ENCODE peak calls at places on chromosomes 3 and 15, in six cellular contexts. D is stomach, T is IMR-90, O is upper lobe of right lung, C is SK-N-SH, R is endodermal cell. E is an unnamed sample. For H3K36me3, the result is how much of the 10 kb centered on the place peaks cover.

GRCh38 chr15:40871749-40872617 is 2.1 kb downstream of the RHOV start:
- DNase-seq in R (peak), D (peak), T (no peak), C (no peak), O (peak), E (no peak)

GRCh38 chr15:63192604-63193206 is 3.3 kb downstream of the RAB8B start:
- DNase-seq in R (no peak), O (no peak), T (no peak), D (no peak), C (no peak), E (no peak)

GRCh38 chr3:72973786-72974185 is 22.8 kb upstream of the PPP4R2 start:
- DNase-seq in T (no peak), O (no peak), R (no peak), C (no peak), D (no peak), E (no peak)

GRCh38 chr3:171854649-171855305 is 11.6 kb downstream of the TMEM212 start:
- DNase-seq in O (no peak), R (no peak), C (no peak), D (no peak), T (no peak), E (no peak)

GRCh38 chr3:40070816-40071215 is 238.7 kb upstream of the EIF1B start:
- DNase-seq in R (no peak), T (no peak), O (no peak), C (no peak), D (no peak), E (no peak)

GRCh38 chr15:41870689-41871081 is 23.2 kb downstream of the SPTBN5 start:
- DNase-seq in D (no peak), R (no peak), T (peak), O (no peak), C (no peak), E (no peak)

GRCh38 chr15:40239671-40240618 is 1.1 kb downstream of the PAK6 start:
- DNase-seq in D (peak), T (no peak), C (no peak), R (peak), O (peak), E (no peak)

GRCh38 chr3:53884623-53885022 is 2.7 kb upstream of the ACTR8 start:
- DNase-seq in R (no peak), T (no peak), C (no peak), D (no peak), O (no peak), E (no peak)

GRCh38 chr3:174199696-174200095 is 659.4 kb upstream of the NAALADL2 start:
- DNase-seq in D (no peak), R (no peak), T (peak), C (no peak), O (no peak), E (no peak)

GRCh38 chr3:120410541-120410940 is 40.3 kb downstream of the FSTL1 start:
- DNase-seq in O (no peak), R (no peak), T (no peak), C (no peak), D (no peak), E (no peak)

GRCh38 chr3:71076361-71076997 is 507.0 kb downstream of the FOXP1 start:
- DNase-seq in D (no peak), C (no peak), R (no peak), O (no peak), T (peak), E (no peak)

GRCh38 chr15:79965836-79966630 is 5.0 kb downstream of the BCL2A1 start:
- DNase-seq in T (peak), R (no peak), D (no peak), O (no peak), C (no peak), E (no peak)

GRCh38 chr3:177700117-177700516 is 502.8 kb upstream of the TBL1XR1 start:
- DNase-seq in T (no peak), O (no peak), D (no peak), C (no peak), R (no peak), E (no peak)

GRCh38 chr15:64503197-64503596 is 42.8 kb downstream of the ZNF609 start:
- DNase-seq in T (peak), C (no peak), D (no peak), R (no peak), O (no peak), E (peak)

GRCh38 chr15:77481670-77482069 is 61.0 kb downstream of the HMG20A start:
- DNase-seq in R (no peak), C (no peak), O (no peak), T (no peak), D (no peak), E (no peak)

GRCh38 chr15:55909036-55909811 is 84.2 kb downstream of the NEDD4 start:
- DNase-seq in R (no peak), C (no peak), T (peak), D (no peak), O (no peak), E (no peak)

GRCh38 chr15:100049483-100049882 is 292.3 kb downstream of the ADAMTS17 start:
- DNase-seq in C (no peak), D (no peak), R (no peak), T (no peak), O (no peak), E (no peak)

GRCh38 chr3:128316456-128316855 is 150.2 kb downstream of the DNAJB8 start:
- DNase-seq in C (no peak), T (no peak), R (peak), O (peak), D (peak), E (no peak)

GRCh38 chr3:159872374-159873109 is 116.1 kb upstream of the IL12A start:
- DNase-seq in C (no peak), D (no peak), O (no peak), R (no peak), T (peak), E (no peak)

GRCh38 chr3:29513236-29513635 is 232.4 kb downstream of the RBMS3 start:
- DNase-seq in R (no peak), O (no peak), T (peak), C (no peak), D (no peak), E (no peak)

GRCh38 chr3:194404365-194405140 is 5.5 kb upstream of the GP5 start:
- DNase-seq in O (no peak), R (no peak), C (no peak), T (peak), D (no peak), E (no peak)

DNA sequence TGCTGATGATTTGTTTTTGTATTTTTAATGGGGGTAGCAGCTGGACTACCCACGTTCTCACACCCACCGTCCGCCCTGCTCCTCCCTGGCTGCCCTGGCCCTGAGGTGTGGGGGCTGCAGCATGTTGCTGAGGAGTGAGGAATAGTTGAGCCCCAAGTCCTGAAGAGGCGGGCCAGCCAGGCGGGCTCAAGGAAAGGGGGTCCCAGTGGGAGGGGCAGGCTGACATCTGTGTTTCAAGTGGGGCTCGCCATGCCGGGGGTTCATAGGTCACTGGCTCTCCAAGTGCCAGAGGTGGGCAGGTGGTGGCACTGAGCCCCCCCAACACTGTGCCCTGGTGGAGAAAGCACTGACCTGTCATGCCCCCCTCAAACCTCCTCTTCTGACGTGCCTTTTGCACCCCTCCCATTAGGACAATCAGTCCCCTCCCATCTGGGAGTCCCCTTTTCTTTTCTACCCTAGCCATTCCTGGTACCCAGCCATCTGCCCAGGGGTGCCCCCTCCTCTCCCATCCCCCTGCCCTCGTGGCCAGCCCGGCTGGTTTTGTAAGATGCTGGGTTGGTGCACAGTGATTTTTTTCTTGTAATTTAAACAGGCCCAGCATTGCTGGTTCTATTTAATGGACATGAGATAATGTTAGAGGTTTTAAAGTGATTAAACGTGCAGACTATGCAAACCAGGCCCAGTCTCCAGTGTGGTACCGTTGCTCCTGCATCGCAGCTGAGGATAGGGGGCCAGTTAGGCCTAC is 1.4 kb upstream of the FES start:
- DNase-seq in R (no peak), O (peak), C (no peak), T (no peak), D (no peak), E (no peak)
- H3K36me3 ChIP-seq in R (under half), O (half or more), C (under half), T (under half), D (half or more), E (under half)

DNA sequence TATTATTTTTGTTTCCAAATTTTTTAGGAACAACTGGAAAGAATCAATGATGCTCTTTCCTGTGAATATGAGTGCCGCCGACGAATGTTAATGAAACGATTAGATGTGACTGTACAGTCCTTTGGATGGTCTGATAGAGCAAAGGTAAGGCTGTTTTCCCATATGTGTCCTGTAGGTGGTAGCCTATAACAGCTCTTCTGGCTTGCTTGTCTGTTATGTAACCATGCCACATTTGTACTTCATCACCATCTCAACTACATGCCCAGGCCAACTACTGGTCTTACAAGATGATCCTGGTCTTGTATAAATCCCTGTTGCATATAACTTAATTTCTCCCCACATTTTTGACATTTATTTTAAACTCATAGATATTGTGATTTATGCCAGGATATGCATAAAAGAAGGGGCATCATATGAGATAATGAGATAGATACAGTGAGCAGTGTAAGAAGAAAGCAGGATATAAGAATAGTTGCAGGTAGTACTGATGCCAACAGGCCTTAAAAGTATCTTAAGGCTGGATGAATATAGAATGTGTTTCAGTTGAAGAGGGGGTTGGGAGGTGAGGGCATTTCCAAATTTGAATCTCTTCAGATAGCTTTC is 20.3 kb downstream of the FAM98B start:
- DNase-seq in O (no peak), T (peak), D (no peak), C (peak), R (peak), E (peak)
- H3K27ac ChIP-seq in O (no peak), T (no peak), D (no peak), C (no peak), R (no peak), E (no peak)

GRCh38 chr15:67382723-67383122 is 128.1 kb downstream of the IQCH start:
- DNase-seq in D (no peak), R (no peak), C (no peak), T (no peak), O (no peak), E (no peak)

GRCh38 chr15:67386947-67387346 is 132.4 kb downstream of the IQCH start:
- DNase-seq in D (no peak), R (no peak), C (no peak), O (no peak), T (no peak), E (no peak)

GRCh38 chr15:67383903-67384302 is 129.3 kb downstream of the IQCH start:
- DNase-seq in T (peak), O (no peak), D (no peak), R (no peak), C (no peak), E (no peak)

GRCh38 chr15:67384761-67385160 is 130.2 kb downstream of the IQCH start:
- DNase-seq in D (no peak), C (no peak), T (no peak), R (no peak), O (no peak), E (no peak)

DNA sequence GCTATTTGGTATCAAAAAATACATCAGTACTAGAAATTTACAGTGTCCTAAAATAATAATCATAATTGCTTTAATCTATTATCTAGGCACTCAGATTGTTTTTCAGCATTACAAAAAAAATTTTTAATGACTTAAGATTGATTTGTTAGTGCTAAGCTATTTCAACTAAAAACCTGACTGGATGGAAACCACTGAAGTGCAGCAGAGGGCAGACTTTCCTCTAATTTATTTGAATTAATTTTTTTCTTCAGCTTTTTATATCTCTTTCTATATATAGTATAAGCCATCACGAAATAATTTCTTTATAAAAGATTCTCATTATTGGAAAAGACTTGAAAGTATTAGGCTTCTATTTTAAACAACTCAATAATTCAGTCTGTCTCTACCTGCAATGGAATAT is 131.4 kb downstream of the IQCH start:
- DNase-seq in T (no peak), D (no peak), R (no peak), O (no peak), C (no peak), E (no peak)
- TF ChIP-seq CTCF in T (peak), D (no peak), R (peak), O (no peak), C (peak), E (no peak)

DNA sequence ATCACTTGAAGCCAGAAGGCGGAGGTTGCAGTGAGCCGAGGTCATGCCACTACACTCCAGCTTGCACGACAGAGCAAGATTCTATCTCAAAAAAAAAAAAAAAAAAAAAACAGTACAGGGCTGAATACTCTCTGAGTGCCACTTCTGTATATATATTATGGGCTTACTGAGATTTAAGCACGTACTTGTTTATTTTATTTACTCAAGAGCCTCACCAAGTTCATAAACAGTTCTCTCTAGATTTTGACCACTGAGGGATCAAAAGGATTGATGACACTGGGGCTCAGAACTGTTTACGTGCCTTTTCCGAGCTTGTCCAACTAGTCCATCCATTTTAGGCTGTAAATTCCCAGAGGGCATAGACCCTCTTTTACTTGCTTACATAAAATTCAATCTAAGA is 81.5 kb downstream of the FRMD4B start:
- DNase-seq in R (no peak), C (no peak), T (no peak), O (no peak), D (no peak), E (no peak)
- H3K36me3 ChIP-seq in R (under half), C (under half), T (under half), O (under half), D (under half), E (under half)

GRCh38 chr3:7632305-7632704 is 771.4 kb downstream of the GRM7 start:
- DNase-seq in D (no peak), T (no peak), O (no peak), R (no peak), C (no peak), E (no peak)
- H3K27ac ChIP-seq in D (no peak), T (no peak), O (no peak), R (no peak), C (no peak), E (no peak)

E was measured in WERI-Rb-1.